ENCODE peak calls at places on chromosomes 5 and 9, in ten cellular contexts. X is coronary artery, V is K562, N is neural crest cell, S is heart left ventricle, Y is astrocyte, C is nephron progenitor cell, D is WTC11, K is AG10803, J is cardiac muscle cell. Q is an unnamed sample.

GRCh38 chr5:176175101-176175852 is 62.9 kb upstream of the SIMC1 start:
- DNase-seq in S (no peak), K (no peak), V (no peak), J (no peak), N (no peak), X (no peak), D (no peak), C (no peak), Y (no peak), Q (no peak)

GRCh38 chr9:130186839-130187522 is 14.8 kb downstream of the NCS1 start:
- DNase-seq in N (no peak), V (peak; percentile 91), C (no peak), S (no peak), J (peak; percentile 48), D (peak; percentile 65), Y (peak; percentile 37), K (peak; percentile 68), X (peak; percentile 88), Q (no peak)

GRCh38 chr9:133205996-133206931 is 2.8 kb downstream of the OBP2B start:
- DNase-seq in N (no peak), D (no peak), S (no peak), C (no peak), X (no peak), Y (no peak), J (no peak), V (no peak), K (no peak), Q (no peak)

GRCh38 chr5:131491749-131492148 is 143.3 kb downstream of the RAPGEF6 start:
- DNase-seq in D (no peak), S (no peak), J (no peak), N (no peak), V (no peak), K (peak; percentile 51), Y (peak; percentile 18), C (no peak), X (no peak), Q (no peak)

GRCh38 chr9:110700953-110701352 is 32.4 kb downstream of the MUSK start:
- DNase-seq in J (peak; percentile 25), N (no peak), X (no peak), K (peak; percentile 34), C (no peak), D (no peak), V (no peak), Y (peak; percentile 57), S (no peak), Q (no peak)

GRCh38 chr5:36651775-36652685 is 45.6 kb downstream of the SLC1A3 start:
- DNase-seq in N (no peak), C (no peak), Y (no peak), J (no peak), D (no peak), X (no peak), K (peak; percentile 75), S (no peak), V (no peak), Q (no peak)

GRCh38 chr5:139962445-139962844 is 80.7 kb downstream of the NRG2 start:
- DNase-seq in X (no peak), D (no peak), S (no peak), C (no peak), N (no peak), V (no peak), J (no peak), Y (no peak), K (no peak), Q (no peak)

GRCh38 chr9:131807131-131807990 is 67.5 kb upstream of the RAPGEF1 start:
- DNase-seq in Y (no peak), C (peak; percentile 70), J (no peak), S (no peak), V (no peak), K (no peak), X (no peak), N (peak; percentile 31), D (peak; percentile 73), Q (peak; percentile 18)

GRCh38 chr9:95876138-95876444 is 600 bp downstream of the ERCC6L2 start:
- DNase-seq in X (no peak), D (no peak), Y (no peak), N (no peak), J (no peak), S (no peak), V (no peak), C (no peak), K (no peak), Q (no peak)

GRCh38 chr9:95876595-95876994 is 1.1 kb downstream of the ERCC6L2 start:
- DNase-seq in D (no peak), V (peak; percentile 31), Y (no peak), C (no peak), J (peak; percentile 10), N (no peak), S (no peak), X (no peak), K (peak; percentile 14), Q (no peak)

GRCh38 chr9:95874989-95875304 is 544 bp upstream of the ERCC6L2 start:
- DNase-seq in X (peak; percentile 76), K (peak; percentile 49), S (peak; percentile 54), D (peak; percentile 17), Y (no peak), V (peak; percentile 55), C (peak; percentile 43), N (peak; percentile 26), J (peak; percentile 54), Q (peak; percentile 27)

GRCh38 chr9:95874303-95874988 is 1.0 kb upstream of the ERCC6L2 start:
- DNase-seq in Y (peak; percentile 10), N (no peak), J (peak; percentile 13), X (no peak), K (peak; percentile 27), D (no peak), V (no peak), S (no peak), C (no peak), Q (no peak)

DNA sequence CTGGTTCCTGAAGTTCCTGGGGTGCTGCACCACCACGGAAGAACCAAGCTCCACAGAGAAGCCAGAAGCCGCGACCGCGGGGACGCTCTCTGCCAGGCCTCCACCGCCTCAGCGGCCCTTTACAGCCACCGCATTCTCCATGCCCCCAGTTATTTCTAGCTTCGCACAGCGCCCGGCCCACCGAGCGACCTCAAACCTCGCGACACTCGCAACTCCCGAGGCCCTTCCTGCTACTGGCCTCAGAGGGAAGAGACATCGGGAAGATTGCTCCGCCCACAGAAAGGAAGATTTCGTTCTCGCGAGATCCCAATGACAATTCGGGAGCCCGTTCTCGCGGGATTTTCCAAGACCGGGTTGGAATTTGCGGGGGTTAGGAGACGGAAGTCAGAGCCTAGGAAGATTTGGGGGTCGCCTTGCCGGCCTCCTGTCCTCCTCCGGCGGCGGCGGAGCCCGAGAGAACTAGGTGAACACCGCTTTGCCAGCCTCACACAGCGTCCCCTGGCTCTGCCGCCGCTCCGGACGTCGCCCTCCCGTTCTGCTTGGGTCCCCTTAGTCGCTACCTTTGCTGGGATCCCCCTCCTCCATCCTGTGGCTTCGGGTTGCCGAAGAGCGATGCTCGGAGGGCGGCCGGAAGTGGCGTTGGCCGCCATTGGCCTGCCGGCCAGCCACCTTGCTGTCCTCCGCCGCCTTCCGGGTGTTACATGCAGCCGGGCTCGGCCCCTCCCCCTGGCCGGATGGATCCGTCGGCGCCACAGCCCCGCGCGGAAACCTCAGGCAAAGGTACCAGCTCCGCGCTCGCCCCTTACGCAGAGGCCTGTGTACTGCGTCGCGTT is at the start of gene ERCC6L2:
- DNase-seq in D (peak; percentile 96), K (peak; percentile 97), C (peak; percentile 93), S (peak; percentile 96), X (peak; percentile 97), N (peak; percentile 94), Y (peak; percentile 95), V (peak; percentile 92), J (peak; percentile 98), Q (peak; percentile 94)
- TF ChIP-seq CTCF in D (no peak), K (no peak), C (no peak), S (peak; percentile 6), X (no peak), N (peak; percentile 20), Y (no peak), V (peak; percentile 4), J (no peak), Q (no peak)

GRCh38 chr5:73365301-73365853 is 83.2 kb downstream of the FOXD1 start:
- DNase-seq in X (no peak), K (peak; percentile 96), D (no peak), C (no peak), S (no peak), V (no peak), Y (peak; percentile 92), N (no peak), J (peak; percentile 53), Q (no peak)

GRCh38 chr5:73359395-73359794 is 89.2 kb downstream of the FOXD1 start:
- DNase-seq in D (no peak), X (no peak), C (no peak), S (no peak), V (no peak), Y (no peak), N (no peak), J (no peak), K (no peak), Q (no peak)

GRCh38 chr5:73367650-73368049 is 80.9 kb downstream of the FOXD1 start:
- DNase-seq in Y (peak; percentile 53), X (no peak), C (no peak), D (no peak), K (peak; percentile 83), J (peak; percentile 38), N (no peak), S (no peak), V (no peak), Q (no peak)

GRCh38 chr5:73365990-73366667 is 82.4 kb downstream of the FOXD1 start:
- DNase-seq in Y (no peak), K (no peak), J (no peak), D (no peak), S (no peak), V (no peak), C (no peak), N (no peak), X (no peak), Q (no peak)

GRCh38 chr5:73363911-73364730 is 84.5 kb downstream of the FOXD1 start:
- DNase-seq in D (no peak), N (no peak), Y (peak; percentile 81), C (no peak), K (peak; percentile 99), X (no peak), J (peak; percentile 76), V (no peak), S (no peak), Q (no peak)
- TF ChIP-seq CTCF in D (no peak), N (no peak), Y (peak; percentile 11), C (no peak), K (peak; percentile 65), X (no peak), J (no peak), V (no peak), S (no peak), Q (no peak)

GRCh38 chr9:98019098-98019497 is 36.0 kb downstream of the ANP32B start:
- DNase-seq in N (no peak), C (no peak), V (no peak), K (no peak), J (no peak), Y (no peak), D (no peak), X (no peak), S (no peak), Q (no peak)
- TF ChIP-seq CTCF in N (no peak), C (no peak), V (no peak), K (no peak), J (no peak), Y (no peak), D (no peak), X (no peak), S (no peak), Q (no peak)

DNA sequence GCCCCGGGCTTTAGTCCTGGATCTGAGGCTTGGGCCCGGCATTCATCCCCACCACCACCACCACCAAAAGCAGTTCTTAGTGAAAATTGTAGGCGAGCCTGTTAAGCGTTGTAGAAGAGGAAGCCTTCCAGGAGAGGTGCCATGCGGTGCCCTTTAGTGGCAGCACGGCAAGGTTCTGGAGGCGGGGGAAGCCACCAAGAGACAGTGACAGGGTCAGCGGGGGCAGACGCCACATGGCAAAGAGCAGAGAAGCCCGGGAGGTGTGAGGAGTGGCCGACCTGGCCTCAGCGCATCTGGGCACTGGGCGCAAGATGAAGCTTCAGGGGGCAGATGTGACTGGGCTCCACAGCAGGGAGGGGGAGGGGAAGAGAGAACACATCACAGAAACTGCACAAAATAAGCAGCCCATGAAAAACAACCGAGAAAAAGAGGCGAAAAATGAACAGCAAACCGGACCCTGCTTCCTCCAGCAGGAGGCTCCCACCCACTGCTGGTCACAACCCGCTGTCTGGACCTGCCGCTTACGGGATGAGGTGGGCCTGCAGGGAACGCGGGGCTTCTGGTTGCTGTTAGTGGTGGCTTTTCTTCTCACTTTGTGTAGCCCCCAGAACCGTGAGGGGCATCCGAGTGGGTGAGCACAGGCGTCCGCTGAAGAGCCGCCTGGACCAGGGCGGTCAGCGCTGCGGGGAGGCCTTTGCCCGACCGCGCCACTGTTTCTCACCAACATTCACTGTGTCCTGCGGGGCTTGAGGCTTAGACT is 4.3 kb downstream of the LRRC14B start:
- DNase-seq in V (peak; percentile 72), Y (no peak), K (no peak), X (no peak), J (no peak), D (no peak), S (no peak), N (no peak), C (no peak), Q (no peak)
- TF ChIP-seq CTCF in V (peak; percentile 72), Y (no peak), K (no peak), X (no peak), J (no peak), D (no peak), S (no peak), N (no peak), C (no peak), Q (no peak)